ENCODE peak calls at places on chromosomes 11 and 22, in seven cellular contexts. Y is uterus, X is MV-4-11, F is AG08395, W is left ventricle myocardium inferior, T is H54, B is mammary epithelial cell. E is an unnamed sample.

GRCh38 chr11:44017443-44018126 is 30.2 kb upstream of the ACCSL start:
- DNase-seq in Y (peak; percentile 8), X (no peak), F (no peak), W (no peak), T (no peak), B (no peak), E (no peak)

GRCh38 chr22:38072322-38073149 is 11.4 kb downstream of the SLC16A8 start:
- DNase-seq in Y (no peak), X (no peak), F (no peak), W (no peak), T (no peak), B (no peak), E (no peak)

GRCh38 chr11:28858076-28858475 is 749.9 kb downstream of the METTL15 start:
- DNase-seq in Y (no peak), X (no peak), F (no peak), W (no peak), T (no peak), B (no peak), E (no peak)

GRCh38 chr11:65555693-65556231 is 2.4 kb downstream of the LTBP3 start:
- DNase-seq in Y (peak; percentile 63), X (peak; percentile 78), F (peak; percentile 94), W (peak; percentile 64), T (peak; percentile 92), B (peak; percentile 92), E (peak; percentile 82)

GRCh38 chr11:58133329-58134076 is 8.2 kb upstream of the OR9I1 start:
- DNase-seq in Y (no peak), X (no peak), F (no peak), W (no peak), T (no peak), B (peak; percentile 71), E (no peak)

GRCh38 chr11:120945042-120945441 is 78.9 kb upstream of the TBCEL start:
- DNase-seq in Y (no peak), X (peak; percentile 9), F (no peak), W (no peak), T (no peak), B (no peak), E (no peak)

GRCh38 chr22:27715078-27715477 is 86.5 kb downstream of the MN1 start:
- DNase-seq in Y (no peak), X (peak; percentile 14), F (no peak), W (no peak), T (no peak), B (no peak), E (no peak)

GRCh38 chr22:32864596-32864995 is 63.1 kb downstream of the TIMP3 start:
- DNase-seq in Y (no peak), X (no peak), F (no peak), W (no peak), T (no peak), B (no peak), E (no peak)

GRCh38 chr11:36375348-36376314 is 79.5 kb downstream of the PRR5L start:
- DNase-seq in Y (no peak), X (no peak), F (no peak), W (no peak), T (no peak), B (no peak), E (no peak)

GRCh38 chr11:23585700-23586099 is 725.4 kb upstream of the CCDC179 start:
- DNase-seq in Y (no peak), X (no peak), F (no peak), W (no peak), T (no peak), B (no peak), E (no peak)

GRCh38 chr11:69310934-69311766 is 17.2 kb downstream of the MYEOV start:
- DNase-seq in Y (no peak), X (no peak), F (no peak), W (no peak), T (no peak), B (peak; percentile 26), E (no peak)

GRCh38 chr22:25919452-25919851 is 177.5 kb downstream of the MYO18B start:
- DNase-seq in Y (no peak), X (no peak), F (no peak), W (no peak), T (no peak), B (no peak), E (no peak)

GRCh38 chr11:22539851-22540376 is 85.7 kb downstream of the FANCF start:
- DNase-seq in Y (no peak), X (no peak), F (peak; percentile 42), W (no peak), T (no peak), B (peak; percentile 31), E (no peak)

GRCh38 chr11:117834068-117834810 is 9.7 kb upstream of the FXYD2 start:
- DNase-seq in Y (peak; percentile 3), X (no peak), F (no peak), W (no peak), T (no peak), B (no peak), E (no peak)

GRCh38 chr11:29093416-29093815 is 923.4 kb downstream of the KCNA4 start:
- DNase-seq in Y (no peak), X (no peak), F (peak; percentile 66), W (no peak), T (peak; percentile 2), B (no peak), E (peak; percentile 45)

GRCh38 chr11:1667906-1668305 is 29.1 kb upstream of the KRTAP5-6 start:
- DNase-seq in Y (no peak), X (no peak), F (no peak), W (no peak), T (no peak), B (no peak), E (no peak)

GRCh38 chr11:68146010-68146540 is 24.9 kb upstream of the CHKA start:
- DNase-seq in Y (peak; percentile 78), X (peak; percentile 34), F (no peak), W (peak; percentile 88), T (no peak), B (no peak), E (no peak)

GRCh38 chr11:45188127-45188526 is 41.7 kb downstream of the PRDM11 start:
- DNase-seq in Y (no peak), X (no peak), F (no peak), W (no peak), T (no peak), B (no peak), E (no peak)

GRCh38 chr11:59865031-59865430 is 1.3 kb downstream of the TCN1 start:
- DNase-seq in Y (no peak), X (no peak), F (no peak), W (no peak), T (no peak), B (peak; percentile 82), E (no peak)

GRCh38 chr11:44917741-44918140 is 32.9 kb downstream of the TP53I11 start:
- DNase-seq in Y (no peak), X (no peak), F (no peak), W (no peak), T (no peak), B (no peak), E (no peak)

GRCh38 chr11:47466201-47466600 is 17.3 kb upstream of the RAPSN start:
- DNase-seq in Y (no peak), X (no peak), F (no peak), W (no peak), T (no peak), B (no peak), E (no peak)

GRCh38 chr11:1482581-1483444 is 3.8 kb downstream of the MOB2 start:
- DNase-seq in Y (peak; percentile 20), X (no peak), F (no peak), W (peak; percentile 15), T (no peak), B (no peak), E (no peak)

GRCh38 chr22:42283288-42284229 is 13.1 kb upstream of the TCF20 start:
- DNase-seq in Y (peak; percentile 30), X (no peak), F (no peak), W (no peak), T (no peak), B (no peak), E (no peak)

GRCh38 chr22:19066531-19067271 is 55.5 kb downstream of the DGCR2 start:
- DNase-seq in Y (peak; percentile 46), X (no peak), F (peak; percentile 98), W (no peak), T (peak; percentile 76), B (peak; percentile 72), E (peak; percentile 70)

GRCh38 chr11:115585361-115586024 is 81.3 kb upstream of the CADM1 start:
- DNase-seq in Y (no peak), X (no peak), F (no peak), W (no peak), T (no peak), B (no peak), E (no peak)

GRCh38 chr11:27610946-27611345 is 89.3 kb downstream of the BDNF start:
- DNase-seq in Y (no peak), X (no peak), F (no peak), W (no peak), T (no peak), B (no peak), E (no peak)

GRCh38 chr11:22340803-22341581 is 2.8 kb downstream of the SLC17A6 start:
- DNase-seq in Y (no peak), X (no peak), F (no peak), W (no peak), T (no peak), B (no peak), E (no peak)

GRCh38 chr11:120660024-120660565 is 148.5 kb downstream of the GRIK4 start:
- DNase-seq in Y (no peak), X (peak; percentile 69), F (peak; percentile 38), W (no peak), T (peak; percentile 4), B (peak; percentile 42), E (no peak)

GRCh38 chr22:45235851-45236342 is 4.8 kb downstream of the KIAA0930 start:
- DNase-seq in Y (no peak), X (no peak), F (no peak), W (no peak), T (no peak), B (no peak), E (no peak)

GRCh38 chr11:45450189-45450588 is 164.0 kb upstream of the SYT13 start:
- DNase-seq in Y (no peak), X (no peak), F (peak; percentile 12), W (no peak), T (no peak), B (no peak), E (peak; percentile 20)

GRCh38 chr11:855796-856195 is 13.1 kb downstream of the TSPAN4 start:
- DNase-seq in Y (no peak), X (no peak), F (no peak), W (no peak), T (no peak), B (no peak), E (no peak)

GRCh38 chr11:64611961-64612646 is 21.1 kb downstream of the SLC22A12 start:
- DNase-seq in Y (no peak), X (peak; percentile 25), F (no peak), W (no peak), T (peak; percentile 55), B (peak; percentile 5), E (peak; percentile 37)

GRCh38 chr11:109853156-109853776 is 239.9 kb upstream of the ZC3H12C start:
- DNase-seq in Y (no peak), X (peak; percentile 60), F (peak; percentile 29), W (no peak), T (no peak), B (peak; percentile 63), E (peak; percentile 64)

E was measured in HFFc6.